ENCODE peak calls at places on chromosomes 2 and 18, in six cellular contexts. B is heart left ventricle; A is CD4-positive, alpha-beta T cell; N is breast epithelium; V is astrocyte of the spinal cord; R is AG10803. E is an unnamed sample.

GRCh38 chr18:5417342-5417741 is 121.8 kb upstream of the ZBTB14 start:
- DNase-seq in B (peak; percentile 20), A (no peak), N (no peak), V (no peak), R (peak; percentile 40), E (no peak)

GRCh38 chr2:239813261-239814135 is 211.6 kb downstream of the NDUFA10 start:
- DNase-seq in B (no peak), A (peak; percentile 21), N (no peak), V (no peak), R (no peak), E (no peak)

GRCh38 chr2:175111200-175111657 is 56.8 kb downstream of the ATF2 start:
- DNase-seq in B (no peak), A (no peak), N (no peak), V (peak; percentile 58), R (peak; percentile 47), E (no peak)

GRCh38 chr2:220682616-220683015 is 889.5 kb downstream of the EPHA4 start:
- DNase-seq in B (no peak), A (no peak), N (no peak), V (no peak), R (no peak), E (no peak)

GRCh38 chr2:104406273-104406726 is 447.6 kb upstream of the POU3F3 start:
- DNase-seq in B (no peak), A (no peak), N (no peak), V (peak; percentile 45), R (peak; percentile 13), E (no peak)

GRCh38 chr2:241804326-241805276 is 4.4 kb upstream of the NEU4 start:
- DNase-seq in B (peak; percentile 6), A (peak; percentile 33), N (no peak), V (no peak), R (peak; percentile 8), E (no peak)

GRCh38 chr2:201880620-201881381 is 74.5 kb downstream of the CDK15 start:
- DNase-seq in B (no peak), A (no peak), N (no peak), V (peak; percentile 50), R (peak; percentile 67), E (no peak)

GRCh38 chr2:141348481-141348880 is 782.3 kb downstream of the LRP1B start:
- DNase-seq in B (no peak), A (no peak), N (no peak), V (peak; percentile 33), R (peak; percentile 38), E (no peak)

GRCh38 chr2:223952280-223952968 is 4.8 kb upstream of the MRPL44 start:
- DNase-seq in B (no peak), A (no peak), N (no peak), V (no peak), R (no peak), E (no peak)

GRCh38 chr2:223956267-223956666 is 996 bp upstream of the MRPL44 start:
- DNase-seq in B (no peak), A (no peak), N (no peak), V (no peak), R (no peak), E (no peak)

GRCh38 chr2:223950448-223951347 is 5.6 kb upstream of the WDFY1 start:
- DNase-seq in B (no peak), A (no peak), N (no peak), V (no peak), R (no peak), E (no peak)

GRCh38 chr2:223957092-223957851 is at the start of gene MRPL44:
- DNase-seq in B (peak; percentile 97), A (peak; percentile 99), N (peak; percentile 88), V (peak; percentile 96), R (peak; percentile 95), E (peak; percentile 99)

GRCh38 chr2:223954401-223954800 is 2.9 kb upstream of the MRPL44 start:
- DNase-seq in B (no peak), A (no peak), N (no peak), V (peak; percentile 86), R (peak; percentile 79), E (no peak)
- TF ChIP-seq CTCF in B (no peak), A (no peak), N (no peak), V (no peak), R (no peak), E (no peak)

GRCh38 chr2:20562540-20563225 is 88.2 kb downstream of the HS1BP3 start:
- DNase-seq in B (no peak), A (no peak), N (no peak), V (no peak), R (no peak), E (no peak)
- TF ChIP-seq CTCF in B (peak; percentile 22), A (no peak), N (no peak), V (peak; percentile 20), R (no peak), E (no peak)

GRCh38 chr18:37570336-37570930 is 4.8 kb upstream of the CELF4 start:
- DNase-seq in B (no peak), A (no peak), N (no peak), V (no peak), R (no peak), E (peak; percentile 53)
- TF ChIP-seq CTCF in B (no peak), A (no peak), N (no peak), V (no peak), R (no peak), E (no peak)

GRCh38 chr2:189535433-189535832 is 45.2 kb downstream of the SLC40A1 start:
- DNase-seq in B (no peak), A (no peak), N (no peak), V (no peak), R (no peak), E (no peak)
- TF ChIP-seq CTCF in B (no peak), A (no peak), N (no peak), V (no peak), R (no peak), E (no peak)

E was measured in osteocyte.